ENCODE peak calls at places on chromosomes 11 and 22, in ten cellular contexts. Q is right cardiac atrium; G is progenitor cell of endocrine pancreas; X is activated gamma-delta T cell treated with anti-CD3 and anti-CD28 coated beads, Interleukin-2, amount 50 U/mL, for 16 hours; O is stimulated activated CD8-positive, alpha-beta memory T cell treated with anti-CD3 and anti-CD28 coated beads, Interleukin-4, amount 100 ng/mL, for 48 hours; H is bronchial epithelial cell; K is HTR-8/SVneo; R is epithelial cell of esophagus; D is HT1080; E is substantia nigra. S is an unnamed sample.

GRCh38 chr11:74019860-74020259 is 11.0 kb upstream of the UCP3 start:
- DNase-seq in R (peak; percentile 75), X (peak; percentile 46), Q (no peak), O (peak; percentile 84), D (no peak), K (no peak), G (no peak), H (peak; percentile 85), E (no peak), S (no peak)

GRCh38 chr22:26570126-26570525 is 19.8 kb downstream of the TPST2 start:
- DNase-seq in D (no peak), H (no peak), X (no peak), G (no peak), O (no peak), K (no peak), R (no peak), E (no peak), Q (peak; percentile 51), S (peak; percentile 11)

GRCh38 chr22:47112566-47112965 is 350.1 kb downstream of the TBC1D22A start:
- DNase-seq in H (no peak), Q (no peak), R (no peak), K (no peak), X (no peak), G (no peak), O (no peak), E (no peak), D (no peak), S (no peak)

GRCh38 chr11:126137146-126137545 is 74.3 kb downstream of the RPUSD4 start:
- DNase-seq in R (no peak), E (no peak), X (no peak), G (no peak), H (no peak), Q (no peak), D (no peak), O (no peak), K (no peak), S (no peak)

GRCh38 chr11:33660962-33661361 is 39.7 kb downstream of the C11orf91 start:
- DNase-seq in Q (no peak), G (no peak), E (no peak), O (no peak), D (no peak), K (no peak), H (no peak), X (no peak), R (no peak), S (no peak)

GRCh38 chr11:26473216-26474194 is 98.6 kb downstream of the MUC15 start:
- DNase-seq in K (no peak), Q (no peak), X (no peak), H (no peak), R (no peak), O (no peak), G (no peak), E (no peak), D (peak; percentile 9), S (peak; percentile 45)

GRCh38 chr22:22397292-22397870 is 111.2 kb downstream of the ZNF280B start:
- DNase-seq in X (no peak), D (peak; percentile 53), H (peak; percentile 40), K (no peak), Q (no peak), O (no peak), E (peak; percentile 27), R (peak; percentile 60), G (no peak), S (peak; percentile 89)

GRCh38 chr11:77497368-77497767 is 23.5 kb upstream of the PAK1 start:
- DNase-seq in X (no peak), Q (no peak), O (no peak), D (no peak), H (no peak), G (no peak), E (no peak), R (no peak), K (no peak), S (peak; percentile 61)

GRCh38 chr11:83970061-83970671 is 684.0 kb upstream of the CCDC90B start:
- DNase-seq in H (no peak), R (no peak), E (no peak), D (no peak), K (no peak), O (no peak), Q (no peak), X (no peak), G (no peak), S (no peak)

GRCh38 chr11:100876826-100877545 is 189.9 kb downstream of the ARHGAP42 start:
- DNase-seq in X (no peak), R (peak; percentile 73), D (peak; percentile 91), H (peak; percentile 70), O (no peak), G (no peak), E (no peak), K (peak; percentile 90), Q (no peak), S (peak; percentile 95)

GRCh38 chr11:100815787-100816330 is 128.8 kb downstream of the ARHGAP42 start:
- DNase-seq in D (no peak), Q (no peak), E (no peak), R (no peak), G (no peak), K (no peak), X (no peak), H (no peak), O (no peak), S (no peak)

GRCh38 chr11:8963569-8964323 is 496 bp downstream of the TMEM9B start:
- DNase-seq in G (peak; percentile 59), X (peak; percentile 62), Q (peak; percentile 90), H (peak; percentile 77), K (peak; percentile 81), R (peak; percentile 88), O (peak; percentile 85), E (no peak), D (no peak), S (peak; percentile 85)

GRCh38 chr11:34644669-34645406 is 23.9 kb downstream of the EHF start:
- DNase-seq in X (no peak), E (no peak), H (peak; percentile 78), K (no peak), Q (no peak), D (peak; percentile 82), G (no peak), O (no peak), R (peak; percentile 86), S (peak; percentile 83)

GRCh38 chr22:22042599-22043295 is 60.2 kb upstream of the TOP3B start:
- DNase-seq in E (no peak), H (no peak), R (no peak), D (no peak), G (no peak), K (no peak), Q (no peak), X (no peak), O (no peak), S (no peak)

GRCh38 chr22:36068776-36069344 is 40.2 kb upstream of the RBFOX2 start:
- DNase-seq in G (no peak), Q (no peak), D (no peak), E (no peak), K (no peak), R (peak; percentile 39), O (no peak), H (peak; percentile 48), X (no peak), S (no peak)

GRCh38 chr11:118272001-118272400 is 7.9 kb upstream of the MPZL2 start:
- DNase-seq in D (no peak), Q (no peak), K (no peak), H (no peak), X (no peak), O (no peak), R (no peak), G (no peak), E (no peak), S (no peak)

GRCh38 chr11:35323076-35323868 is 96.1 kb downstream of the SLC1A2 start:
- DNase-seq in H (peak; percentile 70), E (no peak), R (peak; percentile 44), Q (no peak), O (no peak), D (peak; percentile 11), K (no peak), X (no peak), G (no peak), S (no peak)

GRCh38 chr11:128406365-128406706 is 181.0 kb downstream of the ETS1 start:
- DNase-seq in E (no peak), D (no peak), X (no peak), R (no peak), Q (no peak), G (no peak), H (no peak), O (no peak), K (no peak), S (no peak)

GRCh38 chr11:78292109-78292803 is 103.5 kb downstream of the USP35 start:
- DNase-seq in E (no peak), G (no peak), D (no peak), R (no peak), H (no peak), Q (no peak), X (no peak), K (no peak), O (no peak), S (no peak)

GRCh38 chr11:107591098-107591445 is at the start of gene ELMOD1:
- DNase-seq in X (no peak), E (peak; percentile 31), H (no peak), G (peak; percentile 63), Q (peak; percentile 89), O (peak; percentile 63), D (peak; percentile 61), R (peak; percentile 40), K (peak; percentile 66), S (peak; percentile 58)

GRCh38 chr11:46351606-46352005 is 4.3 kb downstream of the DGKZ start:
- DNase-seq in O (no peak), R (no peak), K (no peak), Q (no peak), E (no peak), H (no peak), G (no peak), D (no peak), X (no peak), S (no peak)

GRCh38 chr22:22939537-22940368 is 52.1 kb downstream of the IGLL5 start:
- DNase-seq in D (no peak), G (no peak), H (no peak), O (no peak), R (no peak), X (no peak), E (no peak), Q (no peak), K (no peak), S (no peak)

GRCh38 chr11:129215506-129216245 is 23.6 kb upstream of the ARHGAP32 start:
- DNase-seq in G (no peak), X (no peak), E (no peak), O (no peak), H (peak; percentile 16), Q (no peak), R (peak; percentile 50), K (no peak), D (no peak), S (no peak)

GRCh38 chr22:19086944-19087343 is 35.3 kb downstream of the DGCR2 start:
- DNase-seq in H (no peak), O (no peak), K (no peak), X (no peak), R (peak; percentile 27), D (peak; percentile 48), G (no peak), Q (no peak), E (no peak), S (peak; percentile 47)

GRCh38 chr11:77205467-77206263 is 77.6 kb downstream of the MYO7A start:
- DNase-seq in G (no peak), K (no peak), Q (peak; percentile 41), H (no peak), R (no peak), E (no peak), O (peak; percentile 16), X (no peak), D (no peak), S (no peak)

GRCh38 chr22:50162391-50162956 is 8.1 kb upstream of the PANX2 start:
- DNase-seq in O (no peak), E (no peak), R (no peak), G (no peak), Q (peak; percentile 26), K (no peak), X (no peak), H (no peak), D (no peak), S (no peak)

GRCh38 chr11:109604506-109604905 is 182.5 kb downstream of the C11orf87 start:
- DNase-seq in X (no peak), D (no peak), E (no peak), K (no peak), G (no peak), R (peak; percentile 70), O (no peak), Q (no peak), H (peak; percentile 29), S (no peak)

GRCh38 chr22:49659924-49660315 is 167.8 kb downstream of the BRD1 start:
- DNase-seq in E (no peak), D (no peak), K (no peak), R (no peak), Q (no peak), O (no peak), G (peak; percentile 6), X (no peak), H (no peak), S (no peak)